ENCODE peak calls at places on chromosomes 4 and X, in ten cellular contexts. G is HCT116, U is mammary epithelial cell, T is OCI-LY7, B is GM23338, V is SK-N-SH, N is HepG2, D is GM23248, H is Karpas-422, A is trophoblast cell. Q is an unnamed sample.
A peak's percentile ranks its signal among the peaks of the same experiment; 100 is the strongest.

GRCh38 chrX:133473451-133473850 is 58.2 kb upstream of the GPC4 start:
- DNase-seq in A (peak; percentile 72), H (no peak), G (no peak), D (peak; percentile 33), B (no peak), U (peak; percentile 7), N (no peak), V (no peak), T (no peak), Q (peak; percentile 45)

GRCh38 chr4:122086338-122086737 is 65.8 kb upstream of the BLTP1 start:
- DNase-seq in H (no peak), U (no peak), T (no peak), N (no peak), G (no peak), B (no peak), V (no peak), D (no peak), A (no peak), Q (no peak)

GRCh38 chr4:73019462-73020047 is 50.0 kb downstream of the COX18 start:
- DNase-seq in H (peak; percentile 80), N (peak; percentile 23), V (peak; percentile 49), D (peak; percentile 76), A (peak; percentile 85), G (peak; percentile 23), U (peak; percentile 19), B (peak; percentile 78), T (peak; percentile 61), Q (peak; percentile 78)

GRCh38 chr4:16866974-16867373 is 31.5 kb downstream of the LDB2 start:
- DNase-seq in U (no peak), T (no peak), N (no peak), H (no peak), G (no peak), A (no peak), D (no peak), V (no peak), B (no peak), Q (no peak)

GRCh38 chrX:17669458-17669857 is 67.8 kb upstream of the SCML1 start:
- DNase-seq in B (peak; percentile 39), V (no peak), D (no peak), U (no peak), H (no peak), T (no peak), A (no peak), N (no peak), G (no peak), Q (no peak)

GRCh38 chrX:76454456-76454927 is 27.0 kb downstream of the MAGEE1 start:
- DNase-seq in N (peak; percentile 4), T (peak; percentile 28), G (peak; percentile 0), B (peak; percentile 64), U (peak; percentile 23), V (peak; percentile 6), A (peak; percentile 44), H (peak; percentile 70), D (peak; percentile 41), Q (peak; percentile 50)

GRCh38 chr4:14646831-14647230 is 355.4 kb upstream of the CPEB2 start:
- DNase-seq in V (no peak), U (no peak), H (no peak), G (no peak), A (no peak), B (no peak), T (no peak), N (no peak), D (no peak), Q (peak; percentile 31)

GRCh38 chr4:123113193-123113592 is 190.8 kb upstream of the NUDT6 start:
- DNase-seq in D (no peak), U (no peak), H (no peak), G (no peak), B (no peak), V (no peak), N (no peak), A (no peak), T (no peak), Q (no peak)

GRCh38 chr4:67871867-67872266 is 11.9 kb downstream of the TMPRSS11D start:
- DNase-seq in D (peak; percentile 70), G (peak; percentile 37), H (peak; percentile 67), B (peak; percentile 53), V (peak; percentile 20), A (peak; percentile 73), N (peak; percentile 24), T (peak; percentile 21), U (peak; percentile 58), Q (peak; percentile 85)

GRCh38 chr4:174216935-174217272 is 66.6 kb downstream of the FBXO8 start:
- DNase-seq in A (no peak), T (no peak), D (no peak), N (no peak), H (no peak), V (no peak), U (no peak), G (no peak), B (peak; percentile 17), Q (no peak)

GRCh38 chr4:139454111-139454600 is at the start of gene RAB33B:
- DNase-seq in N (no peak), A (peak; percentile 94), B (no peak), U (no peak), H (peak; percentile 69), V (no peak), G (no peak), T (peak; percentile 50), D (peak; percentile 96), Q (no peak)

GRCh38 chrX:8868070-8868795 is 67.0 kb upstream of the FAM9A start:
- DNase-seq in T (no peak), A (no peak), B (no peak), N (no peak), D (peak; percentile 87), H (no peak), V (no peak), U (peak; percentile 63), G (no peak), Q (peak; percentile 92)

GRCh38 chr4:99668472-99668871 is 10.8 kb upstream of the C4orf54 start:
- DNase-seq in D (no peak), N (no peak), V (no peak), H (no peak), U (no peak), B (no peak), G (no peak), A (no peak), T (no peak), Q (no peak)

GRCh38 chr4:146567396-146567795 is 45.7 kb upstream of the SLC10A7 start:
- DNase-seq in D (peak; percentile 35), B (peak; percentile 3), A (peak; percentile 71), U (peak; percentile 6), V (no peak), T (no peak), H (no peak), N (no peak), G (no peak), Q (peak; percentile 49)

GRCh38 chr4:85979276-85979675 is 380.6 kb downstream of the MAPK10 start:
- DNase-seq in A (no peak), D (no peak), U (no peak), H (no peak), G (no peak), T (no peak), B (no peak), N (no peak), V (no peak), Q (no peak)

DNA sequence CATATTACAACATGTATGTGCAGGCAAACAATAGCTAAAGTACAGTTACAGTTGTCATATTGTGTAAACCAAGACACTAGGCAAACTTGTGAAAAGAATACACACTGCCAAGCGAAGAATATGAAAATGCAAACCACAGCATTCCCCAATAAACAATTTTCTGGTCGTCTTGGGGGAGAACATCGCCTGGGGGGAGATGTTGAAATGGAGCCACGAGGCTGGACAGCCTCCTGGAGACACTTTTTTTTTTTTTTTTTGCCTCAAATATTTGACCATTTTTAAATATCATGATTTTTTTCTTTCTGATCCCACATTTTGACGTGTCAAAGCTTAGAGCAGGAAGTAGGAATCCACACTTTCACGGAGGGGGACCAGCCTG is 51.7 kb upstream of the PDLIM3 start:
- DNase-seq in U (no peak), B (no peak), G (no peak), N (no peak), V (no peak), H (no peak), T (no peak), D (no peak), A (no peak), Q (no peak)
- H2AFZ ChIP-seq in U (no peak overlapping the region), B (no peak overlapping the region), G (no peak overlapping the region), N (no peak overlapping the region), V (no peak overlapping the region), H (no peak overlapping the region), T (peak overlapping the region; percentile 89), D (no peak overlapping the region), A (peak overlapping the region; percentile 30), Q (no peak overlapping the region)

GRCh38 chr4:133157460-133158160 is 8.5 kb downstream of the PCDH10 start:
- DNase-seq in N (no peak), D (no peak), V (no peak), H (no peak), A (no peak), T (no peak), U (no peak), G (no peak), B (no peak), Q (no peak)

GRCh38 chr4:133161570-133161969 is 12.5 kb downstream of the PCDH10 start:
- DNase-seq in A (no peak), B (no peak), T (no peak), N (no peak), V (no peak), U (no peak), G (no peak), H (no peak), D (no peak), Q (no peak)

GRCh38 chr4:133160853-133161252 is 11.8 kb downstream of the PCDH10 start:
- DNase-seq in V (no peak), G (no peak), B (no peak), T (no peak), H (no peak), A (no peak), N (no peak), U (no peak), D (no peak), Q (no peak)

DNA sequence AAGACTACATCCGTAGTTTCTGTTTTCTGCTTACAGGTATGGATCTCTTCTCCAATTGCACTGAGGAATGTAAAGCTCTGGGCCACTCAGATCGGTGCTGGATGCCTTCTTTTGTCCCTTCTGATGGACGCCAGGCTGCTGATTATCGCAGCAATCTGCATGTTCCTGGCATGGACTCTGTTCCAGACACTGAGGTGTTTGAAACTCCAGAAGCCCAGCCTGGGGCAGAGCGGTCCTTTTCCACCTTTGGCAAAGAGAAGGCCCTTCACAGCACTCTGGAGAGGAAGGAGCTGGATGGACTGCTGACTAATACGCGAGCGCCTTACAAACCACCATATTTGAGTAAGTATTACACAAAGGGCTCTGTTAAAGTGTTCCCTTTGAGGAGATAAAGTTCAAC is 13.8 kb downstream of the PCDH10 start:
- DNase-seq in A (no peak), G (no peak), N (no peak), V (no peak), T (no peak), H (no peak), B (peak; percentile 19), U (no peak), D (no peak), Q (no peak)
- H2AFZ ChIP-seq in A (no peak overlapping the region), G (no peak overlapping the region), N (no peak overlapping the region), V (no peak overlapping the region), T (no peak overlapping the region), H (no peak overlapping the region), B (no peak overlapping the region), U (no peak overlapping the region), D (no peak overlapping the region), Q (no peak overlapping the region)

GRCh38 chrX:120769576-120770341 is 105.9 kb downstream of the CT47B1 start:
- DNase-seq in V (peak; percentile 19), G (peak; percentile 16), N (peak; percentile 59), T (peak; percentile 68), A (peak; percentile 80), D (peak; percentile 75), U (peak; percentile 64), H (peak; percentile 66), B (peak; percentile 17), Q (peak; percentile 82)
- H2AFZ ChIP-seq in V (no peak overlapping the region), G (peak overlapping the region; percentile 16), N (no peak overlapping the region), T (no peak overlapping the region), A (no peak overlapping the region), D (no peak overlapping the region), U (no peak overlapping the region), H (no peak overlapping the region), B (no peak overlapping the region), Q (no peak overlapping the region)

GRCh38 chrX:86104526-86104925 is 43.7 kb upstream of the DACH2 start:
- DNase-seq in T (no peak), N (no peak), H (no peak), V (no peak), B (no peak), D (no peak), A (no peak), U (no peak), G (no peak), Q (no peak)
- H2AFZ ChIP-seq in T (no peak overlapping the region), N (no peak overlapping the region), H (no peak overlapping the region), V (no peak overlapping the region), B (no peak overlapping the region), D (no peak overlapping the region), A (no peak overlapping the region), U (no peak overlapping the region), G (no peak overlapping the region), Q (no peak overlapping the region)